ENCODE peak calls at places on chromosomes 3 and 15, in four cellular contexts. N is PC-3, O is brain microvascular endothelial cell, U is mammary epithelial cell. D is an unnamed sample.

GRCh38 chr3:127538569-127538968 is 52.0 kb downstream of the TPRA1 start:
- DNase-seq in O (no peak), U (no peak), N (no peak), D (no peak)

GRCh38 chr15:67543348-67543718 is 830 bp downstream of the MAP2K5 start:
- DNase-seq in O (no peak), U (peak; percentile 11), N (peak; percentile 11), D (no peak)

GRCh38 chr3:197181751-197182150 is 116.7 kb downstream of the DLG1 start:
- DNase-seq in N (no peak), O (peak; percentile 74), U (no peak), D (no peak)

GRCh38 chr3:124582196-124582595 is 148.1 kb upstream of the UMPS start:
- DNase-seq in U (no peak), O (no peak), N (no peak), D (no peak)

GRCh38 chr15:69760263-69760855 is 307.7 kb downstream of the RPLP1 start:
- DNase-seq in N (no peak), U (no peak), O (peak; percentile 36), D (no peak)

GRCh38 chr15:28895566-28895965 is 9.8 kb downstream of the APBA2 start:
- DNase-seq in O (no peak), U (no peak), N (no peak), D (no peak)

GRCh38 chr3:167380004-167380689 is at the start of gene ZBBX:
- DNase-seq in N (peak; percentile 94), O (peak; percentile 85), U (peak; percentile 77), D (peak; percentile 77)

GRCh38 chr3:177835917-177836316 is 638.6 kb upstream of the TBL1XR1 start:
- DNase-seq in U (peak; percentile 85), N (peak; percentile 80), O (peak; percentile 95), D (peak; percentile 96)

GRCh38 chr15:90901799-90902655 is 1.1 kb upstream of the MAN2A2 start:
- DNase-seq in O (peak; percentile 54), U (peak; percentile 85), N (peak; percentile 83), D (peak; percentile 66)

GRCh38 chr3:86814321-86814720 is 176.6 kb downstream of the VGLL3 start:
- DNase-seq in N (no peak), O (no peak), U (no peak), D (no peak)

GRCh38 chr3:141431411-141432378 is 55.1 kb upstream of the RASA2 start:
- DNase-seq in N (no peak), U (no peak), O (no peak), D (no peak)

GRCh38 chr3:187743195-187744141 is 1.8 kb downstream of the BCL6 start:
- DNase-seq in O (peak; percentile 41), U (peak; percentile 35), N (peak; percentile 30), D (no peak)

GRCh38 chr3:45145681-45146614 is at the start of gene CDCP1:
- DNase-seq in O (no peak), U (peak; percentile 74), N (peak; percentile 81), D (peak; percentile 67)

GRCh38 chr3:125267460-125267859 is 54.9 kb upstream of the SLC12A8 start:
- DNase-seq in O (no peak), U (no peak), N (no peak), D (no peak)

GRCh38 chr3:22988566-22988965 is 214.6 kb upstream of the UBE2E2 start:
- DNase-seq in N (no peak), O (no peak), U (no peak), D (no peak)

GRCh38 chr3:137764001-137764433 is at the start of gene SOX14:
- DNase-seq in N (no peak), O (no peak), U (no peak), D (no peak)

GRCh38 chr3:13199006-13199776 is 126.0 kb upstream of the IQSEC1 start:
- DNase-seq in O (no peak), U (no peak), N (no peak), D (no peak)

GRCh38 chr15:51089699-51090098 is 5.0 kb downstream of the TNFAIP8L3 start:
- DNase-seq in N (no peak), U (no peak), O (no peak), D (no peak)

GRCh38 chr3:107431298-107432012 is 54.2 kb downstream of the CCDC54 start:
- DNase-seq in O (peak; percentile 40), N (peak; percentile 76), U (peak; percentile 55), D (no peak)

GRCh38 chr3:21447471-21448205 is 303.4 kb downstream of the ZNF385D start:
- DNase-seq in N (no peak), U (no peak), O (no peak), D (peak; percentile 21)

GRCh38 chr3:123448503-123449091 is at the start of gene ADCY5:
- DNase-seq in U (peak; percentile 3), N (no peak), O (no peak), D (no peak)

GRCh38 chr15:66369773-66370651 is 13.5 kb upstream of the TIPIN start:
- DNase-seq in U (no peak), N (peak; percentile 28), O (no peak), D (peak; percentile 60)

GRCh38 chr3:170711786-170712185 is 125.9 kb upstream of the SLC7A14 start:
- DNase-seq in N (no peak), O (no peak), U (no peak), D (no peak)

GRCh38 chr15:55915876-55916567 is 77.4 kb downstream of the NEDD4 start:
- DNase-seq in N (no peak), U (no peak), O (no peak), D (peak; percentile 38)

GRCh38 chr3:2511356-2511755 is 412.7 kb downstream of the CNTN4 start:
- DNase-seq in U (no peak), O (no peak), N (no peak), D (no peak)

GRCh38 chr15:45448066-45448510 is 69.7 kb upstream of the GATM start:
- DNase-seq in N (peak; percentile 34), U (peak; percentile 28), O (no peak), D (peak; percentile 60)

GRCh38 chr3:72892081-72892763 is 4.4 kb downstream of the GXYLT2 start:
- DNase-seq in U (peak; percentile 86), O (peak; percentile 82), N (peak; percentile 67), D (peak; percentile 90)

GRCh38 chr3:159028706-159029105 is 226.9 kb downstream of the MFSD1 start:
- DNase-seq in U (no peak), O (no peak), N (no peak), D (no peak)

GRCh38 chr15:74787251-74788041 is 5.6 kb downstream of the CSK start:
- DNase-seq in N (no peak), U (peak; percentile 55), O (peak; percentile 86), D (peak; percentile 58)

GRCh38 chr15:85741021-85741421 is 53.7 kb downstream of the KLHL25 start:
- DNase-seq in U (no peak), N (no peak), O (no peak), D (no peak)

GRCh38 chr3:4581905-4582611 is 88.9 kb downstream of the ITPR1 start:
- DNase-seq in N (no peak), O (no peak), U (peak; percentile 78), D (peak; percentile 52)

GRCh38 chr3:101781166-101781565 is 2.2 kb downstream of the NXPE3 start:
- DNase-seq in O (no peak), U (no peak), N (no peak), D (no peak)

GRCh38 chr3:53585042-53585441 is 90.6 kb downstream of the CACNA1D start:
- DNase-seq in O (no peak), N (no peak), U (no peak), D (no peak)
- H3K27me3 ChIP-seq in O (no peaks in the 10 kb centered on the region), N (peaks cover 65% of the 10 kb centered on the region), U (no peaks in the 10 kb centered on the region), D (no peaks in the 10 kb centered on the region)

DNA sequence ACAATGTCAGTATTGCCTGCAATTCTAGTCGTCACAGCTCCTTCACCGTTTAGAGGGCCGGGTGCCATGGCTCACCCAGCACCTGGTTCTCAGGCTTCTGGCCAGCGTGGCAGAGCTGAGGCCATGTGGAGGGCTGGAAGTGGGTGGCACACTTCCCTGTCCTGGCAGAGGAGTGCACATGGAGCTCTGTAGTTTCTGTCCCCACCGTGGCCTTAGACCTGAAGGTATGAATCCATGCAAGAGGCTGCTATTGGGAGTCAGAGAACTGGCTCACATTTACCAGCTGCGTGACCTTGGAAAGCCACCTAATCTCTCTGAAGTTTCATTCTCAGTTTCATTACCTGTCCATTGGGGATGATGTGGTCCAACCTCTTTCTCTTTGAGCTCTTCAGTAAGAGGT is 22.2 kb downstream of the EPHB1 start:
- DNase-seq in U (no peak), N (no peak), O (no peak), D (no peak)
- H3K4me3 ChIP-seq in U (no peak overlapping the region), N (no peak overlapping the region), O (no peak overlapping the region), D (no peak overlapping the region)

GRCh38 chr3:48664313-48664644 is 1.6 kb upstream of the CELSR3 start:
- DNase-seq in N (no peak), U (no peak), O (no peak), D (no peak)
- TF ChIP-seq CTCF in N (no peak), U (no peak), O (no peak), D (no peak)

GRCh38 chr3:10702961-10703740 is 112.9 kb upstream of the SLC6A11 start:
- DNase-seq in O (no peak), U (no peak), N (peak; percentile 5), D (peak; percentile 11)
- H3K27me3 ChIP-seq in O (peaks cover 17% of the 10 kb centered on the region), U (peaks cover 14% of the 10 kb centered on the region), N (peaks cover 68% of the 10 kb centered on the region), D (peaks cover 18% of the 10 kb centered on the region)